ENCODE peak calls at places on chromosomes 13 and 19, in four cellular contexts. J, M, R and I are unnamed samples.

GRCh38 chr13:74077375-74077774 is 56.8 kb downstream of the KLF12 start:
- DNase-seq in M (no peak), J (no peak), R (no peak), I (no peak)

GRCh38 chr19:39829702-39830275 is 4.2 kb downstream of the DYRK1B start:
- DNase-seq in J (no peak), M (no peak), R (no peak), I (no peak)

GRCh38 chr13:25901460-25902376 is 150.1 kb downstream of the SHISA2 start:
- DNase-seq in J (no peak), M (no peak), R (peak), I (peak)

GRCh38 chr19:18789883-18790565 is 1.1 kb downstream of the COMP start:
- DNase-seq in R (no peak), J (no peak), M (no peak), I (peak)

GRCh38 chr19:34904846-34905527 is 21.7 kb upstream of the ZNF30 start:
- DNase-seq in J (no peak), M (no peak), R (no peak), I (no peak)

GRCh38 chr13:53411443-53411842 is 382.8 kb downstream of the OLFM4 start:
- DNase-seq in M (no peak), R (no peak), J (no peak), I (no peak)

GRCh38 chr19:3229346-3229743 is 4.9 kb downstream of the CELF5 start:
- DNase-seq in M (no peak), R (no peak), J (no peak), I (no peak)

GRCh38 chr13:26872444-26873173 is 112.0 kb upstream of the GPR12 start:
- DNase-seq in R (peak), M (peak), J (no peak), I (peak)

GRCh38 chr13:109862627-109863026 is 76.2 kb upstream of the IRS2 start:
- DNase-seq in R (no peak), M (no peak), J (no peak), I (no peak)

GRCh38 chr19:15419413-15420025 is 731 bp upstream of the AKAP8L start:
- DNase-seq in J (no peak), R (peak), M (no peak), I (no peak)

GRCh38 chr19:41225238-41226052 is 6.4 kb downstream of the AXL start:
- DNase-seq in M (peak), R (no peak), J (peak), I (no peak)

GRCh38 chr13:112711528-112712265 is 21.9 kb downstream of the ATP11A start:
- DNase-seq in J (peak), R (peak), M (peak), I (peak)

GRCh38 chr19:1315470-1316166 is 29.9 kb downstream of the EFNA2 start:
- DNase-seq in M (peak), R (no peak), J (no peak), I (peak)

GRCh38 chr13:48975101-48975925 is at the start of gene FNDC3A:
- DNase-seq in J (no peak), R (peak), M (peak), I (no peak)

GRCh38 chr13:24228852-24229458 is 68.4 kb downstream of the SPATA13 start:
- DNase-seq in J (no peak), M (peak), R (peak), I (peak)

GRCh38 chr13:98879127-98879520 is 98.7 kb downstream of the DOCK9 start:
- DNase-seq in M (no peak), J (no peak), R (no peak), I (no peak)

GRCh38 chr19:42255766-42256750 is 1.1 kb upstream of the ERF start:
- DNase-seq in J (no peak), R (peak), M (peak), I (no peak)

GRCh38 chr13:65368832-65369231 is 1861.3 kb downstream of the PCDH9 start:
- DNase-seq in M (no peak), J (no peak), R (no peak), I (no peak)

GRCh38 chr13:32660227-32660626 is 74.0 kb downstream of the PDS5B start:
- DNase-seq in M (no peak), R (no peak), J (no peak), I (no peak)

GRCh38 chr19:8148088-8148409 is 1.3 kb downstream of the FBN3 start:
- DNase-seq in M (no peak), J (no peak), R (no peak), I (no peak)

GRCh38 chr19:34555447-34555846 is 73.9 kb downstream of the WTIP start:
- DNase-seq in J (no peak), R (no peak), M (no peak), I (no peak)

GRCh38 chr19:29800086-29800825 is 11.5 kb upstream of the CCNE1 start:
- DNase-seq in M (no peak), R (no peak), J (no peak), I (no peak)

GRCh38 chr13:97226013-97226412 is 3.9 kb downstream of the MBNL2 start:
- DNase-seq in M (no peak), R (peak), J (no peak), I (no peak)

GRCh38 chr19:58098682-58098998 is 609 bp upstream of the ZSCAN18 start:
- DNase-seq in R (no peak), M (no peak), J (no peak), I (no peak)

GRCh38 chr13:33183431-33184130 is 102.0 kb downstream of the STARD13 start:
- DNase-seq in R (no peak), J (no peak), M (no peak), I (no peak)

GRCh38 chr19:11387154-11388034 is 3.3 kb upstream of the EPOR start:
- DNase-seq in R (peak), J (no peak), M (no peak), I (no peak)

GRCh38 chr19:28313633-28314032 is 899.3 kb downstream of the UQCRFS1 start:
- DNase-seq in M (no peak), J (no peak), R (no peak), I (no peak)

GRCh38 chr13:33015275-33015674 is 948 bp upstream of the KL start:
- DNase-seq in M (no peak), R (no peak), J (no peak), I (no peak)

GRCh38 chr19:46924874-46925547 is 64.2 kb downstream of the ARHGAP35 start:
- DNase-seq in R (no peak), M (peak), J (no peak), I (peak)

GRCh38 chr19:51980116-51980736 is 6.4 kb downstream of the ZNF350 start:
- DNase-seq in M (no peak), R (no peak), J (no peak), I (no peak)

GRCh38 chr19:10690351-10690781 is 10.9 kb upstream of the QTRT1 start:
- DNase-seq in R (no peak), J (no peak), M (no peak), I (no peak)

GRCh38 chr19:24033962-24034342 is 53.0 kb upstream of the ZNF254 start:
- DNase-seq in R (peak), M (peak), J (peak), I (peak)

GRCh38 chr13:106152047-106152446 is 383.4 kb downstream of the EFNB2 start:
- DNase-seq in M (peak), J (no peak), R (peak), I (no peak)

GRCh38 chr19:57004418-57004817 is 115.4 kb upstream of the USP29 start:
- DNase-seq in J (no peak), R (no peak), M (no peak), I (no peak)